ENCODE peak calls at places on chromosomes 12 and 14, in four cellular contexts. R is HepG2, H is K562, W is GM12878. P is an unnamed sample.
A peak's percentile ranks its signal among the peaks of the same experiment; 100 is the strongest.

GRCh38 chr12:133235401-133236112 is at the start of gene ANHX:
- DNase-seq in H (no peak), W (no peak), R (no peak), P (no peak)

GRCh38 chr14:89245802-89246201 is 171.2 kb downstream of the FOXN3 start:
- DNase-seq in W (no peak), H (no peak), R (no peak), P (no peak)

GRCh38 chr14:69708586-69709169 is 58.3 kb upstream of the SRSF5 start:
- DNase-seq in H (no peak), R (peak; percentile 41), W (no peak), P (peak; percentile 74)

GRCh38 chr14:38350102-38350501 is 94.2 kb upstream of the CLEC14A start:
- DNase-seq in H (no peak), W (no peak), R (no peak), P (no peak)

GRCh38 chr12:92036771-92037453 is 108.7 kb downstream of the BTG1 start:
- DNase-seq in W (no peak), H (peak; percentile 24), R (no peak), P (no peak)

GRCh38 chr12:89880695-89881350 is 172.2 kb upstream of the ATP2B1 start:
- DNase-seq in W (peak; percentile 91), R (no peak), H (no peak), P (no peak)

GRCh38 chr12:95693689-95694088 is 96.9 kb downstream of the NTN4 start:
- DNase-seq in W (no peak), R (no peak), H (no peak), P (no peak)

GRCh38 chr12:64175254-64175945 is 46.7 kb downstream of the KICS2 start:
- DNase-seq in R (no peak), W (no peak), H (no peak), P (peak; percentile 85)

GRCh38 chr14:95023886-95024285 is 133.4 kb downstream of the DICER1 start:
- DNase-seq in W (no peak), H (no peak), R (no peak), P (no peak)

GRCh38 chr12:85191-85666 is 18.7 kb downstream of the IQSEC3 start:
- DNase-seq in R (no peak), W (no peak), H (no peak), P (no peak)

GRCh38 chr14:29442720-29443119 is 484.9 kb downstream of the PRKD1 start:
- DNase-seq in W (no peak), R (no peak), H (no peak), P (no peak)

GRCh38 chr14:36582011-36582873 is at the start of gene NKX2-8:
- DNase-seq in H (no peak), W (no peak), R (no peak), P (peak; percentile 70)

GRCh38 chr14:36584167-36584811 is 1.9 kb upstream of the NKX2-8 start:
- DNase-seq in H (no peak), R (no peak), W (no peak), P (no peak)

GRCh38 chr14:36582874-36583241 is 444 bp upstream of the NKX2-8 start:
- DNase-seq in W (no peak), H (no peak), R (no peak), P (no peak)

GRCh38 chr14:36585100-36585499 is 2.7 kb upstream of the NKX2-8 start:
- DNase-seq in W (no peak), H (no peak), R (peak; percentile 50), P (no peak)

GRCh38 chr14:36583242-36584166 is 1.1 kb upstream of the NKX2-8 start:
- DNase-seq in R (no peak), H (no peak), W (no peak), P (peak; percentile 57)
- TF ChIP-seq EZH2 in R (no peak), H (no peak), W (no peak), P (peak; percentile 93)

GRCh38 chr12:54463484-54463883 is 9.9 kb downstream of the GTSF1 start:
- DNase-seq in H (no peak), R (no peak), W (no peak), P (no peak)

GRCh38 chr12:54463034-54463433 is 10.4 kb downstream of the GTSF1 start:
- DNase-seq in H (no peak), W (no peak), R (no peak), P (no peak)

GRCh38 chr12:54460317-54460935 is 13.0 kb downstream of the GTSF1 start:
- DNase-seq in W (no peak), H (no peak), R (no peak), P (no peak)

GRCh38 chr12:54471793-54472192 is 1.6 kb downstream of the GTSF1 start:
- DNase-seq in R (no peak), W (no peak), H (no peak), P (no peak)

GRCh38 chr12:54465857-54466499 is 7.4 kb downstream of the GTSF1 start:
- DNase-seq in H (no peak), R (no peak), W (no peak), P (no peak)
- TF ChIP-seq REST in H (no peak), R (no peak), W (no peak), P (no peak)

GRCh38 chr12:29863665-29864064 is 79.9 kb upstream of the TMTC1 start:
- DNase-seq in W (no peak), H (no peak), R (no peak), P (peak; percentile 23)
- TF ChIP-seq CREB1 in W (no peak), H (no peak), R (no peak), P (no peak)

GRCh38 chr12:3884671-3885070 is 11.5 kb upstream of the PARP11 start:
- DNase-seq in R (no peak), W (no peak), H (no peak), P (no peak)
- TF ChIP-seq EZH2 in R (no peak), W (no peak), H (no peak), P (no peak)